ENCODE peak calls at places on chromosome 15, in seven cellular contexts. V, M, S, U, Q, K and I are unnamed samples.

GRCh38 chr15:25680659-25680970 is 182.5 kb downstream of the ATP10A start:
- DNase-seq in V (no peak), M (no peak), S (no peak), U (no peak), Q (no peak), K (no peak), I (no peak)

GRCh38 chr15:100940785-100941379 is 21.7 kb downstream of the LRRK1 start:
- DNase-seq in V (no peak), M (no peak), S (no peak), U (no peak), Q (no peak), K (no peak), I (no peak)

GRCh38 chr15:40344631-40345120 is 3.9 kb upstream of the CCDC9B start:
- DNase-seq in V (peak), M (no peak), S (no peak), U (no peak), Q (peak), K (peak), I (no peak)

GRCh38 chr15:84982301-84982920 is 755 bp downstream of the PDE8A start:
- DNase-seq in V (no peak), M (peak), S (peak), U (no peak), Q (no peak), K (peak), I (peak)

GRCh38 chr15:56869573-56869972 is 48.9 kb upstream of the TCF12 start:
- DNase-seq in V (peak), M (no peak), S (no peak), U (no peak), Q (no peak), K (peak), I (no peak)

GRCh38 chr15:73116164-73116563 is 63.9 kb downstream of the NEO1 start:
- DNase-seq in V (no peak), M (no peak), S (no peak), U (no peak), Q (no peak), K (no peak), I (no peak)

GRCh38 chr15:85094685-85095084 is 113.0 kb downstream of the PDE8A start:
- DNase-seq in V (no peak), M (no peak), S (no peak), U (no peak), Q (peak), K (no peak), I (no peak)

GRCh38 chr15:71054286-71054952 is 60.9 kb upstream of the THSD4 start:
- DNase-seq in V (no peak), M (no peak), S (no peak), U (no peak), Q (no peak), K (no peak), I (no peak)

GRCh38 chr15:53454535-53454842 is 305.0 kb downstream of the WDR72 start:
- DNase-seq in V (no peak), M (no peak), S (no peak), U (no peak), Q (no peak), K (no peak), I (no peak)

GRCh38 chr15:31476866-31477265 is 150.2 kb downstream of the KLF13 start:
- DNase-seq in V (no peak), M (no peak), S (peak), U (no peak), Q (no peak), K (no peak), I (no peak)

GRCh38 chr15:76203766-76204557 is 107.3 kb downstream of the ETFA start:
- DNase-seq in V (no peak), M (no peak), S (peak), U (no peak), Q (no peak), K (no peak), I (no peak)

GRCh38 chr15:77540346-77541060 is 92.2 kb downstream of the LINGO1 start:
- DNase-seq in V (no peak), M (no peak), S (no peak), U (no peak), Q (no peak), K (no peak), I (no peak)

GRCh38 chr15:33543957-33544356 is 233.2 kb downstream of the RYR3 start:
- DNase-seq in V (no peak), M (no peak), S (no peak), U (no peak), Q (no peak), K (no peak), I (no peak)